ENCODE peak calls at places on chromosomes 16 and 17, in eight cellular contexts. One of them, this sample, is unnamed.

GRCh38 chr17:18248300-18248731 is 10.2 kb downstream of the FLII start:
- DNase-seq in neural progenitor cell: peak; percentile 72
- DNase-seq in PC-3: peak; percentile 75
- DNase-seq in HCT116: no peak
- DNase-seq in MM.1S: peak; percentile 64
- DNase-seq in hepatocyte: peak; percentile 80
- DNase-seq in GM23338: peak; percentile 83
- DNase-seq in SK-N-SH: peak; percentile 90
- DNase-seq in this sample: peak; percentile 81

GRCh38 chr17:71338396-71338795 is 782.4 kb upstream of the SOX9 start:
- DNase-seq in PC-3: peak; percentile 13
- DNase-seq in SK-N-SH: no peak
- DNase-seq in GM23338: no peak
- DNase-seq in HCT116: no peak
- DNase-seq in neural progenitor cell: no peak
- DNase-seq in MM.1S: peak; percentile 62
- DNase-seq in hepatocyte: no peak
- DNase-seq in this sample: no peak

GRCh38 chr17:1473841-1474240 is 17.8 kb upstream of the CRK start:
- DNase-seq in SK-N-SH: no peak
- DNase-seq in MM.1S: no peak
- DNase-seq in hepatocyte: no peak
- DNase-seq in PC-3: no peak
- DNase-seq in neural progenitor cell: no peak
- DNase-seq in HCT116: no peak
- DNase-seq in GM23338: no peak
- DNase-seq in this sample: no peak

GRCh38 chr16:84932691-84933090 is 78.6 kb downstream of the ZDHHC7 start:
- DNase-seq in MM.1S: no peak
- DNase-seq in GM23338: no peak
- DNase-seq in HCT116: no peak
- DNase-seq in PC-3: no peak
- DNase-seq in SK-N-SH: no peak
- DNase-seq in hepatocyte: no peak
- DNase-seq in neural progenitor cell: no peak
- DNase-seq in this sample: no peak

GRCh38 chr16:84109598-84110325 is 7.0 kb downstream of the MBTPS1 start:
- DNase-seq in HCT116: no peak
- DNase-seq in PC-3: no peak
- DNase-seq in GM23338: no peak
- DNase-seq in hepatocyte: no peak
- DNase-seq in neural progenitor cell: no peak
- DNase-seq in MM.1S: peak; percentile 72
- DNase-seq in SK-N-SH: no peak
- DNase-seq in this sample: no peak

GRCh38 chr17:50647187-50647586 is 12.5 kb downstream of the ABCC3 start:
- DNase-seq in PC-3: no peak
- DNase-seq in SK-N-SH: no peak
- DNase-seq in neural progenitor cell: no peak
- DNase-seq in MM.1S: no peak
- DNase-seq in GM23338: no peak
- DNase-seq in HCT116: no peak
- DNase-seq in hepatocyte: no peak
- DNase-seq in this sample: no peak

GRCh38 chr17:10756604-10757003 is 26.8 kb upstream of the TMEM220 start:
- DNase-seq in SK-N-SH: no peak
- DNase-seq in hepatocyte: no peak
- DNase-seq in PC-3: no peak
- DNase-seq in HCT116: no peak
- DNase-seq in GM23338: no peak
- DNase-seq in MM.1S: no peak
- DNase-seq in neural progenitor cell: no peak
- DNase-seq in this sample: no peak

GRCh38 chr16:24978370-24978914 is 36.7 kb downstream of the ARHGAP17 start:
- DNase-seq in neural progenitor cell: no peak
- DNase-seq in HCT116: no peak
- DNase-seq in MM.1S: no peak
- DNase-seq in PC-3: no peak
- DNase-seq in GM23338: no peak
- DNase-seq in hepatocyte: no peak
- DNase-seq in SK-N-SH: no peak
- DNase-seq in this sample: peak; percentile 75

GRCh38 chr16:4846503-4846900 is 586 bp downstream of the GLYR1 start:
- DNase-seq in PC-3: peak; percentile 18
- DNase-seq in MM.1S: peak; percentile 60
- DNase-seq in GM23338: peak; percentile 53
- DNase-seq in neural progenitor cell: peak; percentile 72
- DNase-seq in SK-N-SH: peak; percentile 42
- DNase-seq in hepatocyte: peak; percentile 80
- DNase-seq in HCT116: no peak
- DNase-seq in this sample: peak; percentile 55

GRCh38 chr16:88881090-88881580 is 14.7 kb upstream of the PABPN1L start:
- DNase-seq in SK-N-SH: no peak
- DNase-seq in GM23338: peak; percentile 61
- DNase-seq in HCT116: no peak
- DNase-seq in PC-3: no peak
- DNase-seq in neural progenitor cell: no peak
- DNase-seq in hepatocyte: no peak
- DNase-seq in MM.1S: no peak
- DNase-seq in this sample: no peak

GRCh38 chr16:11429113-11429512 is 83.9 kb downstream of the RMI2 start:
- DNase-seq in GM23338: no peak
- DNase-seq in HCT116: no peak
- DNase-seq in hepatocyte: no peak
- DNase-seq in neural progenitor cell: no peak
- DNase-seq in PC-3: no peak
- DNase-seq in SK-N-SH: no peak
- DNase-seq in MM.1S: no peak
- DNase-seq in this sample: no peak

GRCh38 chr17:78745407-78746088 is 36.5 kb downstream of the CYTH1 start:
- DNase-seq in SK-N-SH: no peak
- DNase-seq in hepatocyte: peak; percentile 66
- DNase-seq in PC-3: peak; percentile 65
- DNase-seq in MM.1S: peak; percentile 61
- DNase-seq in GM23338: peak; percentile 80
- DNase-seq in neural progenitor cell: peak; percentile 56
- DNase-seq in HCT116: no peak
- DNase-seq in this sample: peak; percentile 70

GRCh38 chr17:12637015-12637414 is 28.7 kb upstream of the MYOCD start:
- DNase-seq in SK-N-SH: no peak
- DNase-seq in PC-3: peak; percentile 51
- DNase-seq in HCT116: no peak
- DNase-seq in GM23338: no peak
- DNase-seq in MM.1S: no peak
- DNase-seq in neural progenitor cell: no peak
- DNase-seq in hepatocyte: peak; percentile 66
- DNase-seq in this sample: no peak

GRCh38 chr16:74024997-74025396 is 271.6 kb upstream of the PSMD7 start:
- DNase-seq in PC-3: no peak
- DNase-seq in MM.1S: no peak
- DNase-seq in GM23338: no peak
- DNase-seq in HCT116: no peak
- DNase-seq in SK-N-SH: no peak
- DNase-seq in hepatocyte: no peak
- DNase-seq in neural progenitor cell: no peak
- DNase-seq in this sample: no peak

GRCh38 chr16:68450741-68451140 is 2.4 kb upstream of the SMPD3 start:
- DNase-seq in SK-N-SH: no peak
- DNase-seq in MM.1S: no peak
- DNase-seq in hepatocyte: no peak
- DNase-seq in GM23338: no peak
- DNase-seq in neural progenitor cell: no peak
- DNase-seq in PC-3: peak; percentile 30
- DNase-seq in HCT116: no peak
- DNase-seq in this sample: no peak

GRCh38 chr17:43814026-43814425 is 18.9 kb downstream of the MPP3 start:
- DNase-seq in HCT116: no peak
- DNase-seq in GM23338: peak; percentile 71
- DNase-seq in MM.1S: no peak
- DNase-seq in SK-N-SH: no peak
- DNase-seq in hepatocyte: no peak
- DNase-seq in neural progenitor cell: no peak
- DNase-seq in PC-3: no peak
- DNase-seq in this sample: no peak

GRCh38 chr17:46878055-46878454 is 26.7 kb downstream of the WNT9B start:
- DNase-seq in SK-N-SH: no peak
- DNase-seq in PC-3: no peak
- DNase-seq in MM.1S: no peak
- DNase-seq in hepatocyte: no peak
- DNase-seq in HCT116: no peak
- DNase-seq in GM23338: no peak
- DNase-seq in neural progenitor cell: no peak
- DNase-seq in this sample: no peak

GRCh38 chr16:55133654-55134053 is 190.3 kb upstream of the IRX6 start:
- DNase-seq in neural progenitor cell: no peak
- DNase-seq in GM23338: peak; percentile 6
- DNase-seq in hepatocyte: no peak
- DNase-seq in SK-N-SH: no peak
- DNase-seq in PC-3: no peak
- DNase-seq in MM.1S: no peak
- DNase-seq in HCT116: no peak
- DNase-seq in this sample: no peak
- TF ChIP-seq EZH2phosphoT487 in neural progenitor cell: no peak
- TF ChIP-seq EZH2phosphoT487 in GM23338: no peak
- TF ChIP-seq EZH2phosphoT487 in hepatocyte: no peak
- TF ChIP-seq EZH2phosphoT487 in SK-N-SH: no peak
- TF ChIP-seq EZH2phosphoT487 in PC-3: no peak
- TF ChIP-seq EZH2phosphoT487 in MM.1S: no peak
- TF ChIP-seq EZH2phosphoT487 in HCT116: no peak
- TF ChIP-seq EZH2phosphoT487 in this sample: no peak

GRCh38 chr16:49921791-49922456 is 66.0 kb upstream of the ZNF423 start:
- DNase-seq in hepatocyte: peak; percentile 86
- DNase-seq in PC-3: peak; percentile 52
- DNase-seq in MM.1S: peak; percentile 41
- DNase-seq in SK-N-SH: peak; percentile 86
- DNase-seq in GM23338: peak; percentile 90
- DNase-seq in neural progenitor cell: peak; percentile 86
- DNase-seq in HCT116: peak; percentile 51
- DNase-seq in this sample: peak; percentile 58
- TF ChIP-seq CTCF in hepatocyte: peak; percentile 85
- TF ChIP-seq CTCF in PC-3: peak; percentile 61
- TF ChIP-seq CTCF in MM.1S: peak; percentile 68
- TF ChIP-seq CTCF in SK-N-SH: peak; percentile 65
- TF ChIP-seq CTCF in GM23338: peak; percentile 74
- TF ChIP-seq CTCF in neural progenitor cell: peak; percentile 88
- TF ChIP-seq CTCF in HCT116: peak; percentile 79
- TF ChIP-seq CTCF in this sample: peak; percentile 75

DNA sequence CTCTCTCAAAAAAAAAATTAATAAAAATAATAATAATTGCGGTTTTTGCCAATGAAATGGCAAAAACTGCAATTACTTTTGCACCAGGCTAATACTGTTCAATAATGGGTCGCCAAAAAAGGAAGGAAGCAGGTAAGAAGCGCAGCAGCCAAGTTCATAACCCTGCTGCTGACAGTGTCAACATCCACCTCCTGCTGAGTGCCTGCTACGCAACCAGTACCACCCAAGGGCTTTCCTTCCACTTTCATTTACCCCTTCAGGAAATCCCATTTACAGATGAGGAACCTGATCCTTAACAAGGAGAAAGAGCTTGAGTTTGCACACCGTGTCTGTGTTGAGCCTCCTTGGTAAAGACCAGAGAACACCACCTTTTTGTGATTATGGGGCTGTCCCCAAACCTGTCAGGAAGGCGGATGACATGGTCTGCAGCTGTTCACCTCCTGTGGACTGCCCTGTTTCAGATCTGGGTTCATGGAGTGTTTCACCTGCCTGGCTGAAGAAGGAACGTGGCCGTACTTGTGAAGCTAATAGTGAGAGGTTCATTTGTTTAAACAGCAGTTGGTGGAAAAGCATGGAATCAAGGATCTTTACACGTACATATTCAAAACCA is 378.0 kb downstream of the SLC39A11 start:
- DNase-seq in hepatocyte: no peak
- DNase-seq in MM.1S: no peak
- DNase-seq in neural progenitor cell: no peak
- DNase-seq in GM23338: no peak
- DNase-seq in PC-3: no peak
- DNase-seq in HCT116: no peak
- DNase-seq in SK-N-SH: no peak
- DNase-seq in this sample: no peak
- H3K4me1 ChIP-seq in hepatocyte: peaks cover 3% of the 10 kb centered on the region
- H3K4me1 ChIP-seq in MM.1S: no peaks in the 10 kb centered on the region
- H3K4me1 ChIP-seq in neural progenitor cell: peaks cover 4% of the 10 kb centered on the region
- H3K4me1 ChIP-seq in GM23338: peaks cover 3% of the 10 kb centered on the region
- H3K4me1 ChIP-seq in PC-3: peaks cover 52% of the 10 kb centered on the region
- H3K4me1 ChIP-seq in HCT116: peaks cover 66% of the 10 kb centered on the region
- H3K4me1 ChIP-seq in SK-N-SH: peaks cover 10% of the 10 kb centered on the region
- H3K4me1 ChIP-seq in this sample: no peaks in the 10 kb centered on the region

DNA sequence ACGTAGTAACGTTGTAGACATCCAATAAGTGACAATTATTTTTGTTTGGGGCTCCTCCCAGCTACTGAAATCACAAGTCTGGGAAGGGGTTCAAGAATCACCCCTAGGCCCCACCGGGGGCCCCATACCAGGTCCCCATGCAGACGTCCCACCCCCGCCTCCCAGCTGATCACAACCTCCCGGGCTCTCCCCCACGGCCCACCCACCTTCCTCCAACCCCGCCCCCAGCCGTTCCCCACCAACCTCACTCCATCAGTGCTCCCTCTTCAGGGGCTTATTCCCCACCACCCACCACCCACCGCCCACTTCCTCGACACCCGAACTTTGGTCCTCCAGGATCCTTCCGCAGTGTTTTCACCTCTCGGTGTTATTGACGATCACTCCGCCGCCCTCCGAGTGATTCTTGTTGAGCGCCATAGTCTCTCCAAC is 240 bp downstream of the WBP2 start:
- DNase-seq in MM.1S: no peak
- DNase-seq in GM23338: no peak
- DNase-seq in hepatocyte: no peak
- DNase-seq in SK-N-SH: peak; percentile 87
- DNase-seq in PC-3: no peak
- DNase-seq in HCT116: no peak
- DNase-seq in neural progenitor cell: no peak
- DNase-seq in this sample: no peak
- TF ChIP-seq EZH2phosphoT487 in MM.1S: no peak
- TF ChIP-seq EZH2phosphoT487 in GM23338: no peak
- TF ChIP-seq EZH2phosphoT487 in hepatocyte: no peak
- TF ChIP-seq EZH2phosphoT487 in SK-N-SH: no peak
- TF ChIP-seq EZH2phosphoT487 in PC-3: no peak
- TF ChIP-seq EZH2phosphoT487 in HCT116: no peak
- TF ChIP-seq EZH2phosphoT487 in neural progenitor cell: no peak
- TF ChIP-seq EZH2phosphoT487 in this sample: no peak